ENCODE peak calls at places on chromosome 12, in four cellular contexts. S, O, K and Q are unnamed samples.
A peak's percentile ranks its signal among the peaks of the same experiment; 100 is the strongest.

GRCh38 chr12:76670776-76671175 is 93.1 kb upstream of the ZDHHC17 start:
- DNase-seq in S (peak; percentile 24), O (peak; percentile 44), K (no peak), Q (peak; percentile 28)

GRCh38 chr12:3655331-3655900 is 97.5 kb downstream of the CRACR2A start:
- DNase-seq in S (peak; percentile 38), O (peak; percentile 42), K (peak; percentile 17), Q (peak; percentile 12)

GRCh38 chr12:13102481-13103195 is 829 bp downstream of the GSG1 start:
- DNase-seq in S (no peak), O (no peak), K (peak; percentile 68), Q (peak; percentile 75)

GRCh38 chr12:93502802-93503623 is 35.7 kb downstream of the MRPL42 start:
- DNase-seq in S (peak; percentile 51), O (peak; percentile 65), K (peak; percentile 68), Q (peak; percentile 60)

GRCh38 chr12:51823875-51824565 is 24.5 kb downstream of the FIGNL2 start:
- DNase-seq in S (peak; percentile 76), O (peak; percentile 83), K (peak; percentile 76), Q (peak; percentile 58)

GRCh38 chr12:12817611-12818010 is 4.5 kb downstream of the DDX47 start:
- DNase-seq in S (no peak), O (no peak), K (no peak), Q (no peak)

GRCh38 chr12:68229956-68230355 is 4.3 kb upstream of the IL26 start:
- DNase-seq in S (peak; percentile 68), O (no peak), K (no peak), Q (no peak)

GRCh38 chr12:103799504-103800251 is 41.4 kb downstream of the NT5DC3 start:
- DNase-seq in S (peak; percentile 95), O (peak; percentile 69), K (peak; percentile 76), Q (peak; percentile 79)

GRCh38 chr12:65631621-65632111 is 192.6 kb upstream of the HMGA2 start:
- DNase-seq in S (peak; percentile 99), O (peak; percentile 99), K (peak; percentile 94), Q (peak; percentile 96)

GRCh38 chr12:98533723-98534251 is 18.4 kb downstream of the TMPO start:
- DNase-seq in S (no peak), O (no peak), K (peak; percentile 54), Q (peak; percentile 66)

GRCh38 chr12:24901975-24902461 is 46.9 kb downstream of the BCAT1 start:
- DNase-seq in S (peak; percentile 41), O (no peak), K (no peak), Q (no peak)

GRCh38 chr12:62649412-62650116 is 182.9 kb downstream of the MON2 start:
- DNase-seq in S (no peak), O (no peak), K (no peak), Q (no peak)

GRCh38 chr12:42981379-42981778 is 391.8 kb upstream of the PRICKLE1 start:
- DNase-seq in S (peak; percentile 53), O (peak; percentile 80), K (no peak), Q (peak; percentile 58)

GRCh38 chr12:102728506-102729242 is 188.4 kb downstream of the PAH start:
- DNase-seq in S (no peak), O (no peak), K (no peak), Q (no peak)

GRCh38 chr12:40158592-40159111 is 52.8 kb upstream of the SLC2A13 start:
- DNase-seq in S (peak; percentile 99), O (no peak), K (peak; percentile 2), Q (no peak)

GRCh38 chr12:119446459-119446858 is 111.9 kb downstream of the CCDC60 start:
- DNase-seq in S (no peak), O (peak; percentile 69), K (no peak), Q (no peak)

GRCh38 chr12:6936642-6937480 is 6.8 kb upstream of the RNU7-1 start:
- DNase-seq in S (no peak), O (no peak), K (no peak), Q (no peak)

GRCh38 chr12:131620520-131620919 is 90.4 kb upstream of the SFSWAP start:
- DNase-seq in S (no peak), O (no peak), K (no peak), Q (no peak)

GRCh38 chr12:113214938-113215400 is 6.3 kb upstream of the TPCN1 start:
- DNase-seq in S (peak; percentile 76), O (peak; percentile 99), K (peak; percentile 96), Q (peak; percentile 99)

GRCh38 chr12:2959508-2960431 is 573 bp downstream of the TEAD4 start:
- DNase-seq in S (peak; percentile 59), O (peak; percentile 45), K (peak; percentile 69), Q (peak; percentile 70)

GRCh38 chr12:46559311-46559710 is 186.7 kb upstream of the SLC38A2 start:
- DNase-seq in S (peak; percentile 98), O (no peak), K (peak; percentile 79), Q (peak; percentile 74)

GRCh38 chr12:66129934-66130266 is 650 bp downstream of the LLPH start:
- DNase-seq in S (peak; percentile 32), O (no peak), K (peak; percentile 45), Q (peak; percentile 38)

GRCh38 chr12:122825773-122826724 is 9.2 kb upstream of the HIP1R start:
- DNase-seq in S (peak; percentile 41), O (peak; percentile 45), K (no peak), Q (peak; percentile 12)

DNA sequence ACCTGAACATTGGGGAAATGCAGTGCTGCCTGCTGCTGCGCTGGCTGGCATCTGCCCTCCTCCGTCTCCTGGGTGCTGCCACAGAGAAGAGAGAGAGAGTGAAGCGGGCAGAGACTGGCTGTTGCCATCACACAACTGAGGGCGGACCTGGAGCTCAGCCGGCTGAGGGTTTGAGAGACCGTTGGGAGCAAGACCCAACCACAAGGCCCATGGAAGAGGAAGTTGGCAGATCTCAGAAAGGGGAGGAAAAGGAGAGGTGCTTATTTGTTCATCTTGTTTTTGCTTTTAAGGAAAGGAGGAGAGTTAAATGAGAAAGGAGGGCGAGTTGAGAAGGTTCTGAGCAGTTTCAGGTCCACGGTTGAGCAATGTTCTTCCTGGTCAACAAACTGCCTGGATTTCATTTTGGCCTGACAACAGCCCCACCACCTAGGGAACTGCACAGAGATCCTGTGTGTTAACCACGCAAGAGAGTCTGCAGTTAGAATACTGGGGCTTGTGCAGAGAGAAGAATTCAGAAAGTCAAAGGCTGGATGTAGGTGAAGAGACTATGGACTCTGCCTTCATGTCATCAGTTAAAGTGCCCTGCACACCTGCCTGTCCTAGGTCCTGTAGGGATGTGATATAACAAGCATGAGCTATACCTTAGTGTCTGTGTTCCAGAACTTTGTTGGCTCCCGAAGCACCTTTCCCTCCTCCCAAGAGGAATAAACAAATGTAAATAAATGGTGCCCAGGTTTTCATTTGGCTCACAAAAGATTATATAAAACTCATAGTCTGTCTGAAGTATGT is 124.6 kb downstream of the ETV6 start:
- DNase-seq in S (no peak), O (no peak), K (no peak), Q (no peak)
- H3K4me3 ChIP-seq in S (no peak overlapping the region), O (no peak overlapping the region), K (no peak overlapping the region), Q (no peak overlapping the region)

DNA sequence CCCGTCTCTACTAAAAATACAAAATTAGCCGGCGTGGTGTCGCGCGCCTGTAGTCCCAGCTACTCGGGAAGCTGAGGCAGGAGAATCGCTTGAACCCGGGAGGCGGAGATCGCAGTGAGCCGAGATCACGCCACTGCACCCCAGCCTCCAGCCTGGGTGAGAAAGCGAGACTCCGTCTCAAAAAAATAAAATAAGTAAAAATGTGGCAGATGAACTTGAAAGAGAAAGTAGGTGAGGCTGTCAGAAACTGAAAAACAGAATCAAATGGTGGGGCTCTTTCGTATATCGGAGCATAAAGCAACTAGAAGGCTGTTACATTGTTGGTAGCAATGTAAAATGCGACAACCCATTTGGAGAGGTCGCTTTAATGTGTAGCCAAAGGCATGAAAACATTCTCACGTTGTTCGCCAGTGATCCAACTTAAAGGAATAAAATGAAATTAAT is 767 bp upstream of the CCNT1 start:
- DNase-seq in S (no peak), O (no peak), K (peak; percentile 13), Q (peak; percentile 16)
- TF ChIP-seq CTCF in S (no peak), O (no peak), K (no peak), Q (no peak)

GRCh38 chr12:1529228-1529861 is 65.0 kb downstream of the FBXL14 start:
- DNase-seq in S (no peak), O (no peak), K (no peak), Q (no peak)
- H3K4me3 ChIP-seq in S (no peak overlapping the region), O (no peak overlapping the region), K (no peak overlapping the region), Q (peak overlapping the region; percentile 52)

DNA sequence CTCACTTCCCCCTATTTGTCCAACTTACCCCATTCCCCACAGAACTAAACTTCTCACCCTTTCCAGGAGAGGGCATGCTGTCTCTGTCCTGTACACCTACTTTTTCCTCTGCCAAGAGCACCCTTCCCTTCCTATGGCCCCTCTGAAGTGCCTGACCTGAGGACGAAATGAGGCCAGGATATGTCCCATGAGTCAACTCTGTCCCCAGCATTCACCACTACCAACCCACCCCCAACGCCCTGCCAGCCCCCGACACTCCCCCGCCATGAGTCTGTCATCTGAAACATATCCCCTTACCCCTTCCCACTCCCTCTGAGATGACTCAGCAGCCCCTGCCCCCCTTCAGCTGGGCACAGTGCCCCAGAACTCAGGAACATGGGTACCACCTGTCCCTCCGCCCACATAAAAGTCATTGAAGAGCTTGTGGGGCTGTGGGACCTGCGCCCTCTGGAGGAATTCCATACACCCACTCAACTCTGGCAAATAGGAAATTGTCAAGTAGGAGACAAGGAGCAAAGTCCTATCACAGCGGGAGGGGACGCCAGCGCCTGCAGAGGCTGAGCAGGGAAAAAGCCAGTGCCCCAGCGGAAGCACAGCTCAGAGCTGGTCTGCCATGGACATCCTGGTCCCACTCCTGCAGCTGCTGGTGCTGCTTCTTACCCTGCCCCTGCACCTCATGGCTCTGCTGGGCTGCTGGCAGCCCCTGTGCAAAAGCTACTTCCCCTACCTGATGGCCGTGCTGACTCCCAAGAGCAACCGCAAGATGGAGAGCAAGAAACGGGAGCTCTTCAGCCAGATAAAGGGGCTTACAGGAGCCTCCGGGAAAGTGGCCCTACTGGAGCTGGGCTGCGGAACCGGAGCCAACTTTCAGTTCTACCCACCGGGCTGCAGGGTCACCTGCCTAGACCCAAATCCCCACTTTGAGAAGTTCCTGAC is 26.3 kb downstream of the ITGA7 start:
- DNase-seq in S (peak; percentile 46), O (peak; percentile 92), K (peak; percentile 75), Q (peak; percentile 20)
- TF ChIP-seq CTCF in S (peak; percentile 23), O (peak; percentile 80), K (peak; percentile 38), Q (peak; percentile 41)